ENCODE peak calls at places on chromosomes 11 and 22, in nine cellular contexts. F is body of pancreas; B is stomach; V is sigmoid colon; Z is Peyer's patch; E is astrocyte; J is A549; I is CD8-positive, alpha-beta memory T cell; T is Karpas-422. Q is an unnamed sample. For H3K4me1, the result is how much of the 10 kb centered on the place peaks cover.

GRCh38 chr11:113896156-113896879 is 8.3 kb upstream of the HTR3B start:
- DNase-seq in F (peak), B (peak), V (no peak), Z (no peak), E (no peak), J (peak), I (peak), T (peak), Q (peak)

GRCh38 chr22:49260681-49261580 is 566.7 kb downstream of the BRD1 start:
- DNase-seq in F (no peak), B (peak), V (no peak), Z (peak), E (no peak), J (no peak), I (no peak), T (no peak), Q (peak)

GRCh38 chr11:77619576-77620198 is 17.9 kb downstream of the CLNS1A start:
- DNase-seq in F (peak), B (no peak), V (no peak), Z (no peak), E (peak), J (peak), I (peak), T (peak), Q (no peak)

GRCh38 chr11:19980388-19980787 is 179.9 kb downstream of the DBX1 start:
- DNase-seq in F (no peak), B (no peak), V (no peak), Z (no peak), E (no peak), J (no peak), I (no peak), T (no peak), Q (no peak)

GRCh38 chr22:41966607-41967240 is 2.5 kb upstream of the SEPTIN3 start:
- DNase-seq in F (peak), B (peak), V (no peak), Z (no peak), E (peak), J (peak), I (peak), T (peak), Q (no peak)

GRCh38 chr11:94664336-94664735 is 97.2 kb downstream of the PIWIL4 start:
- DNase-seq in F (peak), B (no peak), V (no peak), Z (no peak), E (no peak), J (no peak), I (no peak), T (no peak), Q (no peak)

GRCh38 chr11:112666253-112666652 is 295.0 kb upstream of the NCAM1 start:
- DNase-seq in F (no peak), B (no peak), V (no peak), Z (no peak), E (no peak), J (no peak), I (no peak), T (no peak), Q (no peak)

GRCh38 chr11:7454854-7455253 is 30.5 kb upstream of the OLFML1 start:
- DNase-seq in F (no peak), B (no peak), V (no peak), Z (no peak), E (no peak), J (no peak), I (no peak), T (no peak), Q (no peak)

GRCh38 chr11:36492724-36493304 is 17.3 kb downstream of the TRAF6 start:
- DNase-seq in F (peak), B (no peak), V (no peak), Z (no peak), E (no peak), J (peak), I (peak), T (peak), Q (no peak)

GRCh38 chr11:20388096-20389055 is 860 bp downstream of the PRMT3 start:
- DNase-seq in F (no peak), B (no peak), V (no peak), Z (no peak), E (peak), J (no peak), I (no peak), T (peak), Q (no peak)

GRCh38 chr11:17719940-17720795 is 797 bp downstream of the MYOD1 start:
- DNase-seq in F (no peak), B (no peak), V (no peak), Z (no peak), E (peak), J (no peak), I (no peak), T (no peak), Q (peak)

GRCh38 chr11:74506823-74507222 is 13.3 kb upstream of the LIPT2 start:
- DNase-seq in F (no peak), B (no peak), V (no peak), Z (no peak), E (no peak), J (no peak), I (no peak), T (no peak), Q (no peak)

GRCh38 chr22:42138972-42139371 is 8.4 kb upstream of the CYP2D6 start:
- DNase-seq in F (no peak), B (no peak), V (no peak), Z (no peak), E (no peak), J (no peak), I (no peak), T (no peak), Q (no peak)

GRCh38 chr11:122105009-122105828 is 10.8 kb downstream of the BLID start:
- DNase-seq in F (no peak), B (no peak), V (no peak), Z (no peak), E (peak), J (no peak), I (no peak), T (no peak), Q (peak)

GRCh38 chr22:30947821-30948454 is 20.6 kb downstream of the MORC2 start:
- DNase-seq in F (no peak), B (no peak), V (no peak), Z (no peak), E (peak), J (no peak), I (peak), T (peak), Q (no peak)

GRCh38 chr11:27380796-27381195 is 17.8 kb upstream of the CCDC34 start:
- DNase-seq in F (no peak), B (no peak), V (no peak), Z (no peak), E (no peak), J (no peak), I (no peak), T (no peak), Q (no peak)

GRCh38 chr11:72670041-72670440 is 4.2 kb downstream of the PDE2A start:
- DNase-seq in F (no peak), B (no peak), V (no peak), Z (no peak), E (no peak), J (no peak), I (no peak), T (no peak), Q (no peak)

GRCh38 chr11:95925011-95925410 is 1.1 kb upstream of the MTMR2 start:
- DNase-seq in F (no peak), B (no peak), V (no peak), Z (no peak), E (peak), J (peak), I (no peak), T (peak), Q (no peak)

GRCh38 chr11:25252854-25253253 is 756.0 kb downstream of the LUZP2 start:
- DNase-seq in F (no peak), B (no peak), V (no peak), Z (no peak), E (no peak), J (no peak), I (no peak), T (no peak), Q (no peak)

GRCh38 chr11:64859542-64860414 is 15.3 kb upstream of the CDC42BPG start:
- DNase-seq in F (no peak), B (no peak), V (no peak), Z (no peak), E (no peak), J (no peak), I (peak), T (no peak), Q (no peak)

GRCh38 chr11:65716774-65717405 is 3.7 kb downstream of the RNASEH2C start:
- DNase-seq in F (no peak), B (no peak), V (no peak), Z (no peak), E (no peak), J (no peak), I (no peak), T (no peak), Q (peak)

GRCh38 chr11:1874406-1875092 is 17.1 kb downstream of the PRR33 start:
- DNase-seq in F (no peak), B (no peak), V (peak), Z (peak), E (no peak), J (no peak), I (no peak), T (no peak), Q (no peak)

DNA sequence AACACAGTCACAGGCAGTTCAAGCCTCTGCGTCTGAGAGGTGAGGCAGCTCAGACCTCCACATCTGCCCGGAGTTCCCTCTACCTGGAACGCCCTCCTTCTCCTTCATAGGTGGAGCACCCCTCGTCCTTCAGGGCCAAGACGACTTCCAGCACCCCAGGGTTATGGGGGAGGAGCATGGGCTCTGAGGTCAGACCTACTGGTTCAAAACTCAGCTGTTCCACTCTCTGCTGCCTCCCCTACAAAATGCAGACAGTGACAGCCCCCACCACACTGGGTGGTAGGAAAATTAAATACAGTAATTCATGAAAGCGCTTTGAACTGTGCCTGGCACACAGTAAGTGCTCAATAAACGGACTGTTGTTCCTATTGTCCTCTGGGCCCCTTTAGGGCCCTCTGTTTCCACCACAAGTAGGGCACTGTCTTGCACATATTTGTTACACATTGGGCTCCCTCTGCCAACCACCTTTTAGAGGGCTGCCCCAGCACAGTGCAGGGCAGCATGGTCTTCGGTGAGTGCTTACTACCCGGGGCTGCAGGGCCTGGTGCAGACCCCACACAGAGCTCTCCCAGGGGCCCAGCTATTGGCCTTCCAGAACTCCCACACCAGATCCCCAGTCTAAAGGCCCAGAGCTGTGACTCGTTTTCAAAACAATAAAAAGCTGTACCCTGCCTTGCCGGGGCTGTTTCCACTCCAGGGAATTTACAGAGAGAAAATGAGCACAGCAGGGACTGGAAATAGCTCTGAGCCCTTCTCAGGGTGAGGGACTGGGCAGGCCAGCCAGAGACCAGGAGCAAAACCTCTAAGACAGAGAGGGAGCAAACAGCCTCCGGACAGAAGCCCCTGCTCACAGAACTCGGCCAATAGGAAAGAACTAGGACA is 2.5 kb downstream of the TMEM184B start:
- DNase-seq in F (no peak), B (no peak), V (no peak), Z (no peak), E (no peak), J (no peak), I (no peak), T (no peak), Q (no peak)
- H3K4me3 ChIP-seq in F (no peak), B (no peak), V (peak), Z (no peak), E (no peak), J (no peak), I (no peak), T (no peak), Q (peak)

GRCh38 chr22:36289406-36289870 is 36.5 kb downstream of the APOL1 start:
- DNase-seq in F (no peak), B (no peak), V (peak), Z (peak), E (no peak), J (no peak), I (no peak), T (no peak), Q (no peak)
- H3K27ac ChIP-seq in F (no peak), B (peak), V (peak), Z (no peak), E (no peak), J (no peak), I (no peak), T (no peak), Q (no peak)

GRCh38 chr11:111445586-111445985 is 66.5 kb upstream of the POU2AF1 start:
- DNase-seq in F (no peak), B (no peak), V (no peak), Z (no peak), E (no peak), J (no peak), I (no peak), T (no peak), Q (no peak)
- H3K4me1 ChIP-seq in F (under half), B (under half), V (under half), Z (under half), E (under half), J (under half), I (under half), T (under half), Q (under half)

GRCh38 chr11:118264568-118265470 is 722 bp upstream of the MPZL2 start:
- DNase-seq in F (no peak), B (no peak), V (no peak), Z (no peak), E (no peak), J (no peak), I (no peak), T (no peak), Q (no peak)

GRCh38 chr11:118263694-118264567 is at the start of gene MPZL2:
- DNase-seq in F (peak), B (peak), V (no peak), Z (peak), E (no peak), J (no peak), I (peak), T (no peak), Q (no peak)

GRCh38 chr11:118260353-118260752 is 3.7 kb downstream of the MPZL2 start:
- DNase-seq in F (no peak), B (no peak), V (no peak), Z (no peak), E (no peak), J (no peak), I (peak), T (no peak), Q (no peak)

GRCh38 chr11:118265954-118266353 is 1.9 kb upstream of the MPZL2 start:
- DNase-seq in F (peak), B (peak), V (no peak), Z (peak), E (no peak), J (no peak), I (no peak), T (no peak), Q (no peak)

GRCh38 chr11:118263109-118263508 is 988 bp downstream of the MPZL2 start:
- DNase-seq in F (peak), B (no peak), V (no peak), Z (no peak), E (no peak), J (no peak), I (no peak), T (no peak), Q (no peak)
- H3K4me3 ChIP-seq in F (peak), B (peak), V (no peak), Z (no peak), E (no peak), J (no peak), I (no peak), T (no peak), Q (no peak)

GRCh38 chr11:108975641-108976071 is 310.8 kb downstream of the DDX10 start:
- DNase-seq in F (peak), B (no peak), V (no peak), Z (no peak), E (no peak), J (no peak), I (no peak), T (no peak), Q (no peak)

GRCh38 chr11:108967571-108967970 is 302.7 kb downstream of the DDX10 start:
- DNase-seq in F (no peak), B (no peak), V (peak), Z (no peak), E (no peak), J (no peak), I (no peak), T (no peak), Q (peak)

GRCh38 chr11:108970221-108970991 is 305.5 kb downstream of the DDX10 start:
- DNase-seq in F (no peak), B (no peak), V (no peak), Z (no peak), E (no peak), J (no peak), I (no peak), T (no peak), Q (no peak)

DNA sequence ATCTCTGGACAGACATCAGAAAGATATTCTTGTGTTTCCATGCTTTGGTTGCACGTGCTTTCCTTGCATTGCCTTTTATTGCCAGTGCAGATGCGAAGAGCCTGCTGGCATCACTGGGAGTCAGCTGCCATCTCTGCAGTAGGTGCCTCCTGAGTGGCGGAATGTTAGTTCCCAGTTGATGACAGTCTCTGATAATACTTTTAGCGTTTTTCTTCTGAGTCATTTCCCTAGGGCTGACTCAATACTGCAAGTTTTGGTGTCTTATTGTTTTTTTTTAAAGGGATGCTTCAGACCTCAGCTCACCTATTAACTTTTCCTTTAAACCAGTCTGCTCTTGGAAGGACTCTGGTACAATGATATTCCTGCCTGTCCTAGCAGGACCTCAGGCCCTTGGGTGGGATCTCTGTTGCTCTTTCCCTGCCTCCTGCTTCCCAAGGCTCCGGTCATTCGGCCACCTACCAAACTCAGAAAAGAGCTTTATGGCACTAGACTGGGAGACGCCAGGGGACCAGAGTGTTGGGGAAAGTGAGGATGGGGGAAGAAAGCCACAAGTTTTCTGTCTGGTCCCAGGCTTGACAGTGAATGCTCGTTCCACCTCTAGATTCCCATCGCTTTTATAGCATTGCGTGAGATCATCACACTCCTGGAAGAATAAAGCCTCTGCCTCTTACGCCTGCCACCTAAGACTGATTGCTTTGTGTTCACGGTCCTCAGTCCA is 308.7 kb downstream of the DDX10 start:
- DNase-seq in F (no peak), B (no peak), V (no peak), Z (no peak), E (peak), J (peak), I (no peak), T (no peak), Q (no peak)
- H3K27ac ChIP-seq in F (no peak), B (no peak), V (no peak), Z (no peak), E (peak), J (peak), I (no peak), T (no peak), Q (no peak)

GRCh38 chr22:24989135-24989534 is 36.6 kb downstream of the KIAA1671 start:
- DNase-seq in F (no peak), B (no peak), V (no peak), Z (no peak), E (no peak), J (no peak), I (no peak), T (no peak), Q (no peak)
- H3K4me1 ChIP-seq in F (under half), B (under half), V (under half), Z (under half), E (under half), J (under half), I (under half), T (under half), Q (under half)

GRCh38 chr22:46742576-46743221 is 4.6 kb upstream of the CERK start:
- DNase-seq in F (no peak), B (no peak), V (no peak), Z (peak), E (no peak), J (peak), I (no peak), T (no peak), Q (no peak)

GRCh38 chr22:46738961-46739870 is 1.2 kb upstream of the CERK start:
- DNase-seq in F (peak), B (peak), V (no peak), Z (peak), E (no peak), J (peak), I (peak), T (peak), Q (peak)

GRCh38 chr22:46741974-46742519 is 4.0 kb upstream of the CERK start:
- DNase-seq in F (no peak), B (no peak), V (no peak), Z (no peak), E (no peak), J (no peak), I (no peak), T (no peak), Q (no peak)

GRCh38 chr22:46738642-46738960 is 549 bp upstream of the CERK start:
- DNase-seq in F (no peak), B (no peak), V (no peak), Z (no peak), E (no peak), J (no peak), I (no peak), T (no peak), Q (no peak)

DNA sequence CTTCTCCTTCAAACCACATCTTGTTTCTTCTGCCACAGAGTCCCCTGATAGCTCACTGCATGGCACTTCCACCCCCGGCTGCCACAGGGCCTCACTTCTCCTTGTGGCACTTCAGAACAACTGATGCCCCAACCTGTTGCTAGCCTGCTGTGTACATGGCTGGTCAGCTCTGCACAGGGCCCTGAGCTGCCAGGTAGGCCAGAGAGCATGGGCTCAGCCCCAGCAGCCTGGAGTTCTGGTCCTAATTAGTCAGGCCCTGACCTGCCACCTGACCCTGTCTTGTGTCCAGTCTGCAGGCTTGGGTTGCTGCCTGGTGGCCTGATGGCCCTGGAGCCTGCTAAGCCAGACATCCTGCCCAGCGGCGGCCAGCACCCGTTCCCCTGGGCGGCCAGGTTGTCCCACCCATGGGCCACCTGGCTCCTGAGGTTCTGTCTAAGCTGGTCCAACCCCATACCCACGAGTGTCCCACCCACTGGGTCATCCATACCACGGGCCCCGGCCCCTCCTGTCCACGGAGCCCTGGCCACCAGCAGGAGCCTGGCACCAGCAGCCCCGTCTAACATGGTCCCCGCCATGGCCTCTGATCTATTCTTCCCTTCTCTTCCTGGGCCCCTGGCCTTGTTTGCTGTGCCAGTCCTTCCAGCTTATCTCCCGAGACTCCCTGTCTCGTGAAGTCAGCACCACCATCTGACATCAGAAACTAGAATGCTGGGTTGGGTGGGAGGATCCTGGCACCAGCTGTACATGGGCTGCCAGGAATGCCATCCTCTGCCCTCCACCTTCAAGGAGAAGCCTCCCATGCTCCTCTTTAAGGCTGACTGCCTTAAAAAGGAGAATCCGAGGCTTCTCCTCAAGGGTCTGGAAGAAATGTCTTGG is 3.1 kb upstream of the CERK start:
- DNase-seq in F (no peak), B (peak), V (no peak), Z (no peak), E (no peak), J (no peak), I (no peak), T (no peak), Q (no peak)
- H3K4me3 ChIP-seq in F (no peak), B (no peak), V (no peak), Z (no peak), E (no peak), J (no peak), I (no peak), T (no peak), Q (no peak)

GRCh38 chr11:68014157-68014965 is 4.2 kb downstream of the ALDH3B1 start:
- DNase-seq in F (peak), B (peak), V (peak), Z (peak), E (peak), J (peak), I (no peak), T (peak), Q (no peak)
- H3K27ac ChIP-seq in F (peak), B (peak), V (peak), Z (peak), E (peak), J (peak), I (no peak), T (no peak), Q (peak)

Q was measured in ascending aorta.